ENCODE peak calls at places on chromosomes 3 and 15, in seven cellular contexts. N, M, E, D, T, B and U are unnamed samples. For H3K4me1, the result is how much of the 10 kb centered on the place peaks cover.

GRCh38 chr3:128537091-128537703 is 44.2 kb upstream of the GATA2 start:
- DNase-seq in M (no peak), T (no peak), D (no peak), N (no peak), B (no peak), E (no peak), U (no peak)

GRCh38 chr3:138640537-138640936 is 32.0 kb downstream of the FAIM start:
- DNase-seq in N (no peak), B (no peak), M (no peak), D (no peak), E (no peak), T (no peak), U (no peak)

GRCh38 chr3:49217688-49218470 is 46.5 kb downstream of the KLHDC8B start:
- DNase-seq in N (no peak), T (peak), D (peak), M (no peak), E (peak), B (no peak), U (no peak)

GRCh38 chr3:61828158-61828874 is 266.9 kb downstream of the PTPRG start:
- DNase-seq in T (no peak), N (no peak), D (no peak), M (no peak), B (no peak), E (no peak), U (peak)

GRCh38 chr15:70328137-70329115 is 230.7 kb upstream of the TLE3 start:
- DNase-seq in D (peak), B (peak), E (peak), M (no peak), N (peak), T (no peak), U (no peak)

GRCh38 chr15:77027697-77028450 is 32.9 kb downstream of the PSTPIP1 start:
- DNase-seq in T (peak), M (no peak), N (no peak), D (peak), E (peak), B (no peak), U (peak)

GRCh38 chr3:24182756-24183155 is 237.7 kb downstream of the NR1D2 start:
- DNase-seq in M (no peak), B (no peak), N (no peak), T (no peak), D (no peak), E (no peak), U (no peak)

GRCh38 chr3:23094890-23095462 is 108.2 kb upstream of the UBE2E2 start:
- DNase-seq in B (no peak), T (no peak), N (peak), D (no peak), E (no peak), M (no peak), U (no peak)

GRCh38 chr3:185448107-185448506 is 50.7 kb downstream of the TMEM41A start:
- DNase-seq in N (no peak), M (no peak), D (no peak), B (no peak), T (no peak), E (no peak), U (no peak)

GRCh38 chr3:23508464-23508863 is 297.3 kb upstream of the UBE2E1 start:
- DNase-seq in B (no peak), D (no peak), M (no peak), E (no peak), T (no peak), N (no peak), U (no peak)

GRCh38 chr3:120442975-120443517 is 7.7 kb downstream of the FSTL1 start:
- DNase-seq in N (no peak), T (no peak), E (no peak), B (no peak), D (no peak), M (no peak), U (no peak)

GRCh38 chr15:71413419-71413818 is 298.1 kb downstream of the THSD4 start:
- DNase-seq in D (no peak), B (no peak), M (no peak), N (no peak), T (no peak), E (no peak), U (no peak)

GRCh38 chr15:57554063-57554820 is 37.5 kb upstream of the MYZAP start:
- DNase-seq in M (no peak), D (no peak), T (peak), E (no peak), B (no peak), N (no peak), U (no peak)

GRCh38 chr15:89814112-89814742 is 425 bp downstream of the ANPEP start:
- DNase-seq in E (no peak), M (peak), T (no peak), D (no peak), N (no peak), B (no peak), U (no peak)

GRCh38 chr3:169430687-169431404 is 232.7 kb downstream of the MECOM start:
- DNase-seq in E (no peak), M (no peak), B (no peak), N (peak), D (no peak), T (no peak), U (peak)

GRCh38 chr3:27289769-27290413 is 79.3 kb downstream of the NEK10 start:
- DNase-seq in D (no peak), E (no peak), B (no peak), T (no peak), N (peak), M (no peak), U (no peak)

GRCh38 chr3:9812870-9813483 is 2.9 kb downstream of the TTLL3 start:
- DNase-seq in N (no peak), D (no peak), T (no peak), E (no peak), B (no peak), M (no peak), U (peak)

GRCh38 chr3:9809615-9810356 is at the start of gene TTLL3:
- DNase-seq in B (peak), D (peak), E (peak), N (peak), T (peak), M (peak), U (peak)

GRCh38 chr3:9809239-9809614 is 835 bp upstream of the TTLL3 start:
- DNase-seq in D (no peak), E (peak), M (no peak), T (no peak), B (no peak), N (no peak), U (no peak)

GRCh38 chr3:9810357-9810726 is 280 bp downstream of the TTLL3 start:
- DNase-seq in E (no peak), T (no peak), B (no peak), D (no peak), N (no peak), M (no peak), U (no peak)

GRCh38 chr3:9810846-9811245 is 784 bp downstream of the TTLL3 start:
- DNase-seq in D (no peak), N (no peak), E (no peak), M (no peak), B (no peak), T (no peak), U (no peak)
- TF ChIP-seq POLR2A in D (no peak), N (no peak), E (no peak), M (no peak), B (no peak), T (no peak), U (no peak)

DNA sequence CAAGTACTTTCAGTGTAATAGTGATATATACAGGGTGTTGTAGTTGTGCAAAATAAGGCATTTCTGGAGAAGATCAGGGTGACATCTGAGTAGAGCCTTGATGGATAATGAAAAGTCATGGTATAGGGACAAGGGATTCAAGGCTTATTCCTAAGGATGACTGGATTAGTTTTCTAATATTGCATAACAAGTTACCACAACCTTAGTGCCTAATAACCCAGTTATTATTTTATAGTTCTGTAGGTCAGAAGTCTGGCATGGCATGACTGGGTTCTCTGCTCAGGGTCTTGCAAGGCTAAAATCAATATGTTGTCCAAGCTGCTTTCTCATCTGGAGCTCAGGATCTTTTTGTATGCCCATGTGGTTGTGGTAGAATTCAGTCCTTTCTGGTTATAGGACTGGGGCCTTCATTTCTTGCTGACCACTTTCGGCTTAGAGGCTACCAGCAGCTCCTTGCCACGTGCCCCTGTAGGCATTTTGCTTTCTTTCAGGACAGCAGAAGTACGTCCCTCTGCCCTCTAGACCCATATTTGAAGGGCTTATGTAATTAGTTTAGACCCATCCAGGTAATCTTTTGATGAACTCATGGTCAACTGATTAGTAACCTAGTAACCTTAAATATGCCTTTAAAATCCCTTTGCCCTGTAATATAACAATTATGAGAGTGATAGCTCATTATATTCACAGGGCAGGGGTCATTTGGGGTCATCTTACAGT is 73.2 kb upstream of the LRRFIP2 start:
- DNase-seq in D (no peak), T (no peak), E (no peak), N (no peak), M (no peak), B (no peak), U (no peak)
- H3K4me1 ChIP-seq in D (half or more), T (half or more), E (under half), N (under half), M (half or more), B (under half), U (half or more)

GRCh38 chr15:39920510-39921273 is 626 bp upstream of the GPR176 start:
- DNase-seq in D (peak), E (peak), T (peak), M (peak), N (peak), B (peak), U (peak)
- TF ChIP-seq POLR2A in D (no peak), E (peak), T (peak), M (no peak), N (peak), B (no peak), U (no peak)

GRCh38 chr3:79233431-79234060 is 534.3 kb downstream of the ROBO1 start:
- DNase-seq in D (no peak), T (no peak), E (no peak), N (no peak), M (no peak), B (no peak), U (no peak)

DNA sequence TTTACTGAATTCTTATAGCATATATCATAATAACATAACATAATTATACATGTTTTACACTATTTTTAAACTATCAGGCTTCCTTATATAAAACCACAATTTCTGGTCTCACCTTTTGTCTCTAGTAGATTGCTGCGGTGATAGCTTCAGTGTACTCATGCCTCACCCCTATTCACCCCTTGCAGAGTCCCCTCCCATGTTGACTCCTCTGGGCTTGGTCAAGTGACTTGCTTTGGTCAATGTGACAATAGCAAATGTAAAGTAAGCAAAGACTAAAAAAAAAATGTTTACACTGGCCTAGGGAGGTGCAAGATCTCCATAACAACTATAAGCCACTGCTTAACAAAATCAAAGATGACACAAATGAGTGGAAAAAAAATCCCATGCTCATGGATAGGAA is 537.5 kb downstream of the ROBO1 start:
- DNase-seq in N (no peak), T (no peak), E (no peak), D (no peak), B (no peak), M (no peak), U (no peak)
- H3K4me1 ChIP-seq in N (under half), T (under half), E (under half), D (under half), B (under half), M (under half), U (under half)

GRCh38 chr15:51267714-51268105 is 70.7 kb downstream of the CYP19A1 start:
- DNase-seq in M (no peak), T (peak), D (no peak), B (no peak), E (no peak), N (no peak), U (no peak)
- TF ChIP-seq POLR2A in M (no peak), T (no peak), D (no peak), B (no peak), E (no peak), N (no peak), U (no peak)

GRCh38 chr3:115007966-115008365 is 139.1 kb downstream of the ZBTB20 start:
- DNase-seq in N (no peak), B (no peak), D (no peak), E (no peak), T (no peak), M (no peak), U (no peak)
- H3K4me1 ChIP-seq in N (under half), B (under half), D (under half), E (under half), T (under half), M (under half), U (under half)

GRCh38 chr3:45064512-45065372 is 38.6 kb downstream of the CLEC3B start:
- DNase-seq in T (peak), N (peak), E (no peak), D (no peak), B (no peak), M (no peak), U (no peak)
- TF ChIP-seq POLR2A in T (no peak), N (no peak), E (no peak), D (no peak), B (no peak), M (no peak), U (peak)

GRCh38 chr15:39270221-39270835 is 310.6 kb upstream of the THBS1 start:
- DNase-seq in E (no peak), N (no peak), T (no peak), D (no peak), M (no peak), B (no peak), U (no peak)

GRCh38 chr15:39270976-39271375 is 309.9 kb upstream of the THBS1 start:
- DNase-seq in E (no peak), B (no peak), D (no peak), T (no peak), M (no peak), N (peak), U (no peak)

GRCh38 chr15:39269352-39269751 is 311.5 kb upstream of the THBS1 start:
- DNase-seq in E (no peak), N (no peak), D (no peak), M (no peak), B (no peak), T (no peak), U (no peak)

GRCh38 chr15:39267685-39268084 is 313.2 kb upstream of the THBS1 start:
- DNase-seq in T (no peak), N (no peak), D (no peak), E (no peak), M (no peak), B (no peak), U (no peak)

GRCh38 chr15:39269821-39270220 is 311.1 kb upstream of the THBS1 start:
- DNase-seq in D (no peak), T (no peak), M (no peak), E (no peak), B (no peak), N (no peak), U (no peak)
- H3K4me1 ChIP-seq in D (under half), T (under half), M (under half), E (under half), B (under half), N (under half), U (under half)

DNA sequence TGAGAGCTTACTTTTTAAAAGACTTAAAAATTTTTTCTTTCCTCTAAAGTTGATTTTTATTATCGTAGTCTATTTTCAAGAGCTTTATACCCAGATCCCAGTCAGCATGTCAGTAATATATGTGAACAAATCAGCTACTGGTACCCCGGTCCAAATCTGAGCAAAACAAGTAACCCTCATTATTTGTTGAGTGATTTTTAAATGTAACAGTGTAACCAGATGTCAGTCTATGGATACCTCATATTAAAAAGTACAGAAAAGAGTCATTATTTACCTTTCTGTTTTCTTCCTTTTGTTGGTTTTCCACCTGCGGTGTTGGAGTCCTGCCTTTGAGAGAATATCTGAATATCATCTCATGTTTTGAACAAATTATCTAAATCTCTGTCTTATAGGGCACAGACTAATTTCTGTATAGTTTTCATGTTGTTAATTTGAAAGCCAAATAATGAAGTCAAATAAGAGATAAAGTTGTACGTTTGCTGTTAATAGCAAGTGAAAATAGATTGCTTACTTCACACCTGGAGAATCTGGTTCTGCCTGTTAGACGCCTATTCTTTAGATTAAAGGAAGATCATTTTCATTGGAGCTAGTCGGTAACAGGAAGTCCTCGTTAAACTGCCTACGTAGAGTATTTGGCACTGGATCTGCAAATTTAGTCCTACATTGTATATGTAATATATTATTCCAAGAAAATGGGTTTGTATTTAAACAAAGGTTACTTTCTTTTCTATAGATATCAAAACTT is at the start of gene STX19:
- DNase-seq in B (no peak), D (no peak), M (no peak), E (no peak), T (no peak), N (no peak), U (no peak)
- TF ChIP-seq POLR2A in B (no peak), D (no peak), M (no peak), E (peak), T (no peak), N (no peak), U (no peak)